ENCODE peak calls at places on chromosomes 6 and 20, in four cellular contexts. M is H9, S is lung, T is kidney epithelial cell. W is an unnamed sample.

GRCh38 chr6:26157150-26157837 is 70.1 kb downstream of the HFE start:
- DNase-seq in M (peak), S (peak), T (no peak), W (no peak)

GRCh38 chr6:45681860-45682488 is 304.2 kb upstream of the SUPT3H start:
- DNase-seq in M (no peak), S (no peak), T (peak), W (peak)

GRCh38 chr20:10647471-10647870 is 26.3 kb downstream of the JAG1 start:
- DNase-seq in M (no peak), S (no peak), T (no peak), W (peak)

GRCh38 chr6:134447423-134447822 is 129.5 kb upstream of the SGK1 start:
- DNase-seq in M (no peak), S (no peak), T (no peak), W (no peak)

GRCh38 chr6:110558575-110558974 is 82.2 kb upstream of the SLC22A16 start:
- DNase-seq in M (no peak), S (no peak), T (no peak), W (no peak)

GRCh38 chr20:58634121-58634817 is 16.8 kb upstream of the STX16 start:
- DNase-seq in M (no peak), S (no peak), T (no peak), W (peak)

GRCh38 chr6:92297101-92297500 is 1122.3 kb downstream of the EPHA7 start:
- DNase-seq in M (no peak), S (no peak), T (no peak), W (no peak)

GRCh38 chr6:106134087-106134770 is 48.1 kb downstream of the PRDM1 start:
- DNase-seq in M (no peak), S (no peak), T (no peak), W (no peak)

GRCh38 chr6:36323062-36323461 is 13.6 kb downstream of the BNIP5 start:
- DNase-seq in M (no peak), S (no peak), T (no peak), W (no peak)

GRCh38 chr20:58636983-58637421 is 14.1 kb upstream of the STX16 start:
- DNase-seq in M (no peak), S (no peak), T (no peak), W (no peak)

GRCh38 chr6:105072799-105073199 is 107.0 kb downstream of the POPDC3 start:
- DNase-seq in M (no peak), S (no peak), T (no peak), W (no peak)

GRCh38 chr6:93047033-93047432 is 372.3 kb downstream of the EPHA7 start:
- DNase-seq in M (peak), S (no peak), T (no peak), W (no peak)

GRCh38 chr6:83474309-83474708 is 38.0 kb upstream of the PRSS35 start:
- DNase-seq in M (no peak), S (no peak), T (peak), W (no peak)

GRCh38 chr6:121639041-121639440 is 203.6 kb downstream of the GJA1 start:
- DNase-seq in M (no peak), S (no peak), T (no peak), W (no peak)

GRCh38 chr6:45921703-45922270 is 93.9 kb downstream of the CLIC5 start:
- DNase-seq in M (no peak), S (no peak), T (no peak), W (no peak)

GRCh38 chr20:50376888-50377459 is 133.2 kb upstream of the PTPN1 start:
- DNase-seq in M (no peak), S (no peak), T (no peak), W (no peak)

GRCh38 chr6:901696-902455 is 208.9 kb upstream of the EXOC2 start:
- DNase-seq in M (no peak), S (no peak), T (no peak), W (no peak)

GRCh38 chr6:150666071-150666470 is 66.4 kb downstream of the PLEKHG1 start:
- DNase-seq in M (no peak), S (no peak), T (no peak), W (no peak)

GRCh38 chr20:12941025-12941424 is 67.7 kb upstream of the SPTLC3 start:
- DNase-seq in M (no peak), S (no peak), T (no peak), W (no peak)

GRCh38 chr6:16769986-16770376 is 8.7 kb upstream of the ATXN1 start:
- DNase-seq in M (no peak), S (no peak), T (no peak), W (no peak)

GRCh38 chr6:160088069-160088773 is 33.4 kb upstream of the SLC22A1 start:
- DNase-seq in M (peak), S (peak), T (peak), W (no peak)

GRCh38 chr20:37336369-37337207 is 9.4 kb upstream of the SRC start:
- DNase-seq in M (peak), S (peak), T (no peak), W (peak)

GRCh38 chr6:84623956-84624680 is 140.3 kb downstream of the TBX18 start:
- DNase-seq in M (no peak), S (no peak), T (peak), W (no peak)

GRCh38 chr20:33732166-33732970 is 572 bp downstream of the ZNF341 start:
- DNase-seq in M (peak), S (peak), T (no peak), W (peak)

GRCh38 chr6:135586388-135586787 is 88.8 kb upstream of the AHI1 start:
- DNase-seq in M (no peak), S (no peak), T (no peak), W (no peak)

GRCh38 chr20:62010551-62011402 is 54.9 kb downstream of the TAF4 start:
- DNase-seq in M (peak), S (peak), T (no peak), W (peak)

GRCh38 chr20:24622856-24623255 is 153.4 kb downstream of the SYNDIG1 start:
- DNase-seq in M (no peak), S (no peak), T (no peak), W (no peak)

GRCh38 chr6:4368649-4369048 is 233.3 kb upstream of the ECI2 start:
- DNase-seq in M (no peak), S (no peak), T (no peak), W (no peak)

GRCh38 chr20:33415948-33416347 is 14.6 kb upstream of the CDK5RAP1 start:
- DNase-seq in M (peak), S (no peak), T (no peak), W (no peak)

GRCh38 chr6:108518714-108519576 is 41.8 kb upstream of the FOXO3 start:
- DNase-seq in M (peak), S (no peak), T (no peak), W (no peak)
- TF ChIP-seq CTCF in M (peak), S (no peak), T (peak), W (no peak)

GRCh38 chr6:11413112-11413687 is 124.3 kb upstream of the TMEM170B start:
- DNase-seq in M (no peak), S (no peak), T (no peak), W (no peak)
- TF ChIP-seq CTCF in M (peak), S (no peak), T (no peak), W (peak)

DNA sequence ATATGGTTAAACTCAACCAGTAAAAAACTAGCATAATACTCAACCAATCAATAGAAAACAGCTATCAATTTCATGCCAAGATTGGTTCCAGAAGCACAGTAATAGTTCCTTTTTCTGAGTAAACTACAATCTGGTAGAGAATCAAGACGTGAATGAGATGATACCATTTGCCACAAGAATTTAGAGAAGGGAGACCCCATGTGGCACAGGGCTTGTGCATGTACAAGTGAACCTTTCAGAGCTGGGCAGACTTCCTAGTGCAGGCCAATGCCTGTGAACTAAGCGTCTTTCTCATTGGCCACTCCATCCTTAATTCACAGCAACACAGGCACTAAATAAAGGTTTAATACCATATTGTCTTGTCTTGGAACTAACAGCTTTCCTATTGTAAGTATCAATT is 213.5 kb downstream of the RFPL4B start:
- DNase-seq in M (no peak), S (no peak), T (no peak), W (no peak)
- TF ChIP-seq CTCF in M (peak), S (no peak), T (no peak), W (no peak)

GRCh38 chr20:63980806-63981728 is at the start of gene PRPF6:
- DNase-seq in M (peak), S (peak), T (peak), W (peak)

GRCh38 chr20:63979221-63979548 is 257 bp downstream of the SAMD10 start:
- DNase-seq in M (no peak), S (no peak), T (no peak), W (no peak)

GRCh38 chr20:63978319-63979220 is 872 bp downstream of the SAMD10 start:
- DNase-seq in M (peak), S (peak), T (no peak), W (peak)

GRCh38 chr20:63980317-63980805 is 571 bp upstream of the PRPF6 start:
- DNase-seq in M (no peak), S (no peak), T (no peak), W (no peak)

DNA sequence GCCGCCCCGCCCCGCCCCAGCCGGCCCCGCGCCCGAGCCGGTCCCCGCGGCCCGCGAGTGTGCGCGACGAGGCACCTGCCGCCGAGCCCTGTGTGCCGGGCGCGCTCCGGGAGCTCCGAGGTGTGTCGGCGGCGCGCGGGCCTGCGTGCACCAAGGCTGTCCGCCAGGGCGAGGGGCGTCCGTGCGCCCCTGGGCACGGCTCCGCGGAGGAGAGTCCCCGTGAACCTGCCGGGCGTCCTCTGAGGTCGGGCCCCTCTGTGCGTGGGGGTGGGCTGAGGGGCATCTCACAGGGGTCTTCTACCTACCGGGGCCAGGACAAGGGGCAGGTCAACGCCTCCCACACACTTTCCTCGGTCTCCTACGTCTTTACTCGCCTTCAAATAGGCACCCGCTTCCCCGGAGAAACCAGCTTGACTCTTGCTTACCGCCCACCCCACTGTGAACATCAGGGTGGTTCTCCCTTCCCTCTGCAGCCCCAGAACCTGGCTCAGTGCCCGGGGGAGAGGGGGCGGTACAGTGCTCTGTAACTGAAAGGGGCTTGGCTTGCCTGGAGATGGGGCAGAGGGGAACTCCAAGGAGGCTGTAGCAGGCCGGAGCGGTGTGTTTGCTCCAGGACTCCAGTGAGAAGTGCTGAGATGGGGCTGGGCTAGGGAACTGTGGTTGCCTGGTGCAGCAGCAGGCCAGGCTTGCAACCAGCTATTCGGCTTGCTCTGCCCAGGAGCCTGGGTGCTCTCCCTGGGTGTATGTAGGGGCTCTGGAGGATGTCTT is at the start of gene SAMD10:
- DNase-seq in M (peak), S (peak), T (no peak), W (peak)
- TF ChIP-seq CTCF in M (peak), S (no peak), T (no peak), W (no peak)

DNA sequence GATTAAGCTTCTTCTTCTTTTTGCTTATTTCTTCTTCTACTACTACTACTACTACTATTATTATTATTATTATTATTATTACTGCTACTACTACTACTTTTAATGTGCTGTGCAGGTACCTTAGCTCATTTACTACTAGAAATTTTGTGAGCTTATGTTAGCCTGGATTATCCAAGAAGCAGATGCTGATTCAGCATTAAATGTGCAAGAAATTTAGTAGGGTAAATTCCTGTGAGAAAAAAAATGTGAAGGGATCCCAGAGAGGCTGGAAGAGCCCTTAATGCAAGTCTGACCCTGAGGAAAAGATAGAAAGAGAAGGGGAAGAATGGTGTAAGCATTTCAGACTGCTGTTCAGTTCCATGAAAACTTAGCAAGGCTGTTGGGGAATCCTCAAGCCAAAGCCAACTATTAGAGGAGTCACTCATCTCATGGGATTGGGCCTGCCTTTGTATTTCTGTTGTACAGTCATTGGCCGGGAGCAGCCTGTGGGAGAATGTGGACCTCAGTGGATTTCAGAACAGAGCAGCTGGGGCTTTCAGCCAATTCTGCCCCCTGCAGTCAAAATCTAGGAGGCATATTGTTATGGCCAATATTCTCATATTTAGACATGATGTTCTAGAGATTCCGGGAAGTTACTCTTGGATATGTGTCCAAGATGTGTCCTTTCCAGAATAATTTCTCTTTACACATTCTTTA is 37.2 kb upstream of the TSPYL1 start:
- DNase-seq in M (no peak), S (no peak), T (no peak), W (no peak)
- TF ChIP-seq CTCF in M (no peak), S (no peak), T (no peak), W (no peak)

GRCh38 chr20:23058240-23058639 is 8.8 kb upstream of the THBD start:
- DNase-seq in M (no peak), S (no peak), T (no peak), W (no peak)
- TF ChIP-seq CTCF in M (peak), S (no peak), T (peak), W (no peak)

GRCh38 chr6:169287675-169288074 is 34.0 kb upstream of the THBS2 start:
- DNase-seq in M (no peak), S (no peak), T (no peak), W (no peak)
- TF ChIP-seq CTCF in M (no peak), S (no peak), T (no peak), W (no peak)

GRCh38 chr20:57473246-57474042 is 51.5 kb downstream of the CTCFL start:
- DNase-seq in M (no peak), S (peak), T (no peak), W (peak)
- TF ChIP-seq CTCF in M (peak), S (no peak), T (peak), W (peak)